ENCODE peak calls at places on chromosomes 16 and 17, in six cellular contexts. E is activated T-helper 1 cell treated with anti-CD3 and anti-CD28 coated beads, Interleukin-12 subunit alpha, Interleukin-12 subunit beta, Interleukin-2, Interleukin-4 antibody, amounts not matched to agents 30 ng/mL and 10 ng/mL and 1 ng/mL, durations not matched to agents 14 hours and 24 hours and 36 hours; Y is ACHN; P is NCI-H774; H is AG08395; Z is ELR. R is an unnamed sample.

GRCh38 chr17:16881239-16881924 is 90.5 kb downstream of the TNFRSF13B start:
- DNase-seq in E (no peak), Y (no peak), P (no peak), H (no peak), Z (no peak), R (no peak)

GRCh38 chr16:3119286-3119685 is 6.9 kb downstream of the ZNF205 start:
- DNase-seq in E (no peak), Y (no peak), P (no peak), H (no peak), Z (no peak), R (no peak)

GRCh38 chr16:20327444-20328041 is at the start of gene GP2:
- DNase-seq in E (no peak), Y (no peak), P (peak), H (no peak), Z (no peak), R (no peak)

GRCh38 chr17:44353656-44354331 is 8.7 kb downstream of the GRN start:
- DNase-seq in E (peak), Y (no peak), P (no peak), H (peak), Z (peak), R (no peak)

GRCh38 chr17:6071528-6072065 is 1.4 kb downstream of the WSCD1 start:
- DNase-seq in E (no peak), Y (no peak), P (no peak), H (no peak), Z (no peak), R (no peak)

GRCh38 chr17:39672522-39673334 is 4.5 kb downstream of the PNMT start:
- DNase-seq in E (no peak), Y (no peak), P (no peak), H (no peak), Z (no peak), R (no peak)

GRCh38 chr16:89912143-89912542 is 6.5 kb upstream of the MC1R start:
- DNase-seq in E (no peak), Y (no peak), P (no peak), H (no peak), Z (no peak), R (no peak)

GRCh38 chr17:71993363-71993762 is 127.5 kb upstream of the SOX9 start:
- DNase-seq in E (no peak), Y (no peak), P (no peak), H (no peak), Z (no peak), R (no peak)

GRCh38 chr17:74337834-74338500 is 11.9 kb downstream of the KIF19 start:
- DNase-seq in E (no peak), Y (no peak), P (peak), H (no peak), Z (no peak), R (no peak)

GRCh38 chr16:82096641-82097040 is 61.6 kb downstream of the HSD17B2 start:
- DNase-seq in E (no peak), Y (no peak), P (no peak), H (no peak), Z (no peak), R (no peak)

GRCh38 chr17:15999974-16000827 is 577 bp downstream of the TTC19 start:
- DNase-seq in E (no peak), Y (peak), P (peak), H (peak), Z (peak), R (no peak)

GRCh38 chr16:57628782-57629181 is 352 bp downstream of the ADGRG1 start:
- DNase-seq in E (no peak), Y (no peak), P (no peak), H (no peak), Z (no peak), R (no peak)

GRCh38 chr16:67431077-67431804 is at the start of gene HSD11B2:
- DNase-seq in E (peak), Y (peak), P (peak), H (peak), Z (peak), R (peak)

GRCh38 chr17:35214192-35214591 is 20.0 kb upstream of the SLC35G3 start:
- DNase-seq in E (peak), Y (no peak), P (no peak), H (no peak), Z (no peak), R (no peak)

GRCh38 chr17:6800422-6801027 is 24.5 kb downstream of the FBXO39 start:
- DNase-seq in E (no peak), Y (no peak), P (no peak), H (no peak), Z (no peak), R (no peak)

GRCh38 chr17:78001182-78001581 is 42.7 kb downstream of the TNRC6C start:
- DNase-seq in E (no peak), Y (no peak), P (no peak), H (no peak), Z (no peak), R (no peak)

GRCh38 chr17:68356520-68356919 is 65.2 kb downstream of the ARSG start:
- DNase-seq in E (peak), Y (no peak), P (no peak), H (no peak), Z (no peak), R (peak)

R was measured in AML-193.